ENCODE peak calls at places on chromosomes 6 and 20, in eight cellular contexts. F, V, O, W, P, Y, J and R are unnamed samples.

GRCh38 chr6:146032387-146032786 is 3.5 kb downstream of the GRM1 start:
- DNase-seq in F (no peak), V (no peak), O (no peak), W (no peak), P (no peak), Y (no peak), J (no peak), R (no peak)

GRCh38 chr6:37137201-37137880 is 32.6 kb upstream of the PIM1 start:
- DNase-seq in F (no peak), V (no peak), O (peak), W (peak), P (peak), Y (peak), J (no peak), R (no peak)

GRCh38 chr6:3306848-3307247 is 48.1 kb downstream of the PSMG4 start:
- DNase-seq in F (no peak), V (no peak), O (no peak), W (no peak), P (no peak), Y (no peak), J (peak), R (no peak)

GRCh38 chr6:170269873-170270541 is 20.9 kb downstream of the DLL1 start:
- DNase-seq in F (no peak), V (no peak), O (no peak), W (no peak), P (no peak), Y (no peak), J (peak), R (no peak)

GRCh38 chr6:154276810-154277577 is 79.6 kb downstream of the IPCEF1 start:
- DNase-seq in F (no peak), V (peak), O (peak), W (no peak), P (peak), Y (no peak), J (peak), R (no peak)

GRCh38 chr6:131015630-131016263 is 47.3 kb downstream of the EPB41L2 start:
- DNase-seq in F (no peak), V (no peak), O (no peak), W (no peak), P (peak), Y (no peak), J (no peak), R (no peak)

GRCh38 chr20:54624701-54625472 is 149.5 kb downstream of the DOK5 start:
- DNase-seq in F (peak), V (no peak), O (no peak), W (no peak), P (peak), Y (no peak), J (no peak), R (no peak)

GRCh38 chr20:23664954-23665353 is 23.9 kb downstream of the CST4 start:
- DNase-seq in F (no peak), V (no peak), O (no peak), W (no peak), P (no peak), Y (no peak), J (no peak), R (no peak)

GRCh38 chr6:72894091-72894490 is 272.2 kb downstream of the KCNQ5 start:
- DNase-seq in F (no peak), V (peak), O (no peak), W (no peak), P (no peak), Y (no peak), J (peak), R (no peak)

GRCh38 chr20:14913896-14914295 is 576.5 kb upstream of the FLRT3 start:
- DNase-seq in F (no peak), V (no peak), O (no peak), W (no peak), P (no peak), Y (no peak), J (no peak), R (no peak)

GRCh38 chr6:53313784-53314382 is 34.9 kb downstream of the ELOVL5 start:
- DNase-seq in F (no peak), V (no peak), O (no peak), W (no peak), P (peak), Y (no peak), J (no peak), R (no peak)

GRCh38 chr20:32898721-32899120 is 40.0 kb downstream of the EFCAB8 start:
- DNase-seq in F (no peak), V (no peak), O (no peak), W (no peak), P (peak), Y (no peak), J (no peak), R (no peak)

GRCh38 chr20:12358655-12359009 is 440.9 kb downstream of the BTBD3 start:
- DNase-seq in F (no peak), V (no peak), O (no peak), W (no peak), P (no peak), Y (no peak), J (no peak), R (no peak)

GRCh38 chr6:132275253-132275970 is 125.9 kb downstream of the MOXD1 start:
- DNase-seq in F (no peak), V (no peak), O (no peak), W (no peak), P (no peak), Y (no peak), J (no peak), R (peak)

GRCh38 chr6:89411019-89411268 is 1.1 kb downstream of the RRAGD start:
- DNase-seq in F (no peak), V (no peak), O (no peak), W (no peak), P (no peak), Y (no peak), J (peak), R (no peak)

GRCh38 chr6:132213732-132214131 is 187.5 kb downstream of the MOXD1 start:
- DNase-seq in F (no peak), V (no peak), O (no peak), W (no peak), P (no peak), Y (no peak), J (no peak), R (no peak)

GRCh38 chr6:81572020-81572419 is 180.5 kb downstream of the TENT5A start:
- DNase-seq in F (no peak), V (no peak), O (no peak), W (no peak), P (no peak), Y (no peak), J (no peak), R (no peak)

GRCh38 chr6:3592371-3592941 is 135.6 kb upstream of the SLC22A23 start:
- DNase-seq in F (no peak), V (no peak), O (peak), W (no peak), P (peak), Y (no peak), J (no peak), R (no peak)

GRCh38 chr6:117463762-117464665 is 18.5 kb upstream of the DCBLD1 start:
- DNase-seq in F (no peak), V (no peak), O (peak), W (no peak), P (peak), Y (no peak), J (no peak), R (no peak)

GRCh38 chr20:18527836-18528235 is 20.1 kb downstream of the SEC23B start:
- DNase-seq in F (no peak), V (no peak), O (no peak), W (no peak), P (peak), Y (no peak), J (no peak), R (no peak)

GRCh38 chr6:16700202-16700997 is 60.9 kb downstream of the ATXN1 start:
- DNase-seq in F (no peak), V (no peak), O (no peak), W (no peak), P (no peak), Y (no peak), J (no peak), R (no peak)

GRCh38 chr20:31712564-31713311 is 9.9 kb downstream of the BCL2L1 start:
- DNase-seq in F (peak), V (peak), O (peak), W (peak), P (peak), Y (no peak), J (peak), R (peak)

GRCh38 chr6:11083491-11083890 is 10.1 kb upstream of the SMIM13 start:
- DNase-seq in F (no peak), V (no peak), O (peak), W (no peak), P (peak), Y (no peak), J (no peak), R (no peak)

GRCh38 chr6:4805553-4806307 is 29.5 kb downstream of the CDYL start:
- DNase-seq in F (peak), V (peak), O (peak), W (peak), P (peak), Y (no peak), J (peak), R (peak)

GRCh38 chr6:37731888-37732287 is 34.2 kb upstream of the MDGA1 start:
- DNase-seq in F (no peak), V (no peak), O (no peak), W (no peak), P (no peak), Y (no peak), J (no peak), R (peak)

GRCh38 chr6:139485742-139486475 is 111.5 kb upstream of the CITED2 start:
- DNase-seq in F (no peak), V (no peak), O (no peak), W (no peak), P (no peak), Y (no peak), J (no peak), R (no peak)

GRCh38 chr20:32543570-32544259 is 41.4 kb downstream of the NOL4L start:
- DNase-seq in F (no peak), V (no peak), O (no peak), W (no peak), P (no peak), Y (no peak), J (no peak), R (no peak)

GRCh38 chr6:164273491-164273890 is 859.0 kb downstream of the QKI start:
- DNase-seq in F (no peak), V (no peak), O (no peak), W (no peak), P (no peak), Y (no peak), J (no peak), R (no peak)

GRCh38 chr20:59027746-59028320 is 4.3 kb downstream of the ATP5F1E start:
- DNase-seq in F (no peak), V (no peak), O (no peak), W (no peak), P (peak), Y (no peak), J (no peak), R (no peak)

GRCh38 chr6:80439721-80440488 is 333.4 kb downstream of the BCKDHB start:
- DNase-seq in F (no peak), V (no peak), O (no peak), W (no peak), P (no peak), Y (no peak), J (no peak), R (no peak)

GRCh38 chr6:32114853-32115252 is 5.7 kb upstream of the TNXB start:
- DNase-seq in F (no peak), V (no peak), O (peak), W (no peak), P (no peak), Y (no peak), J (no peak), R (no peak)

GRCh38 chr6:169629256-169629655 is 72.6 kb downstream of the WDR27 start:
- DNase-seq in F (no peak), V (no peak), O (no peak), W (no peak), P (no peak), Y (no peak), J (no peak), R (no peak)

GRCh38 chr6:111307275-111307858 is 175.7 kb downstream of the REV3L start:
- DNase-seq in F (no peak), V (no peak), O (no peak), W (no peak), P (no peak), Y (no peak), J (no peak), R (no peak)

GRCh38 chr6:11341867-11342266 is 109.4 kb upstream of the NEDD9 start:
- DNase-seq in F (no peak), V (no peak), O (no peak), W (no peak), P (peak), Y (no peak), J (no peak), R (no peak)

GRCh38 chr6:133340557-133340956 is 99.4 kb downstream of the EYA4 start:
- DNase-seq in F (no peak), V (no peak), O (no peak), W (no peak), P (peak), Y (no peak), J (no peak), R (no peak)

GRCh38 chr6:48560408-48560807 is 449.4 kb upstream of the PTCHD4 start:
- DNase-seq in F (no peak), V (no peak), O (peak), W (no peak), P (peak), Y (no peak), J (no peak), R (no peak)

GRCh38 chr20:1802385-1803215 is 92.6 kb upstream of the SIRPA start:
- DNase-seq in F (peak), V (no peak), O (peak), W (peak), P (peak), Y (no peak), J (no peak), R (peak)